ENCODE peak calls at places on chromosomes 1 and 21, in four cellular contexts. R is stimulated activated CD4-positive, alpha-beta T cell treated with anti-CD3 and anti-CD28 coated beads, Interleukin-1b, Interleukin-23, amount 100 ng/mL, for 1 hour; V is GM12891; F is transverse colon. P is an unnamed sample.
A peak's percentile ranks its signal among the peaks of the same experiment; 100 is the strongest.

GRCh38 chr1:119080586-119080985 is 59.9 kb downstream of the WARS2 start:
- DNase-seq in R (no peak), V (no peak), F (no peak), P (no peak)

GRCh38 chr1:205504311-205505075 is at the start of gene CDK18:
- DNase-seq in R (no peak), V (no peak), F (peak; percentile 91), P (peak; percentile 67)

GRCh38 chr21:28916150-28916893 is 76.4 kb downstream of the LTN1 start:
- DNase-seq in R (no peak), V (no peak), F (no peak), P (no peak)

GRCh38 chr1:178579095-178579494 is 66.2 kb downstream of the TEX35 start:
- DNase-seq in R (no peak), V (no peak), F (no peak), P (no peak)

GRCh38 chr1:169681094-169681493 is 30.3 kb downstream of the SELL start:
- DNase-seq in R (no peak), V (no peak), F (no peak), P (no peak)

GRCh38 chr1:207298666-207299065 is 22.8 kb upstream of the CD55 start:
- DNase-seq in R (no peak), V (no peak), F (no peak), P (no peak)

GRCh38 chr1:44698138-44698537 is 23.6 kb downstream of the ARMH1 start:
- DNase-seq in R (no peak), V (no peak), F (no peak), P (no peak)

GRCh38 chr21:21003701-21004100 is 5.5 kb downstream of the NCAM2 start:
- DNase-seq in R (no peak), V (no peak), F (no peak), P (no peak)

GRCh38 chr1:111110197-111110899 is 29.5 kb downstream of the DRAM2 start:
- DNase-seq in R (no peak), V (no peak), F (no peak), P (no peak)

GRCh38 chr1:214977133-214977532 is 105.4 kb upstream of the KCNK2 start:
- DNase-seq in R (no peak), V (no peak), F (no peak), P (no peak)

GRCh38 chr1:59699227-59699847 is 115.4 kb upstream of the HOOK1 start:
- DNase-seq in R (no peak), V (no peak), F (no peak), P (no peak)

GRCh38 chr21:28106370-28106890 is 886.2 kb downstream of the LTN1 start:
- DNase-seq in R (no peak), V (no peak), F (no peak), P (no peak)

GRCh38 chr1:17588048-17588781 is 48.7 kb downstream of the ARHGEF10L start:
- DNase-seq in R (no peak), V (no peak), F (peak; percentile 91), P (no peak)

GRCh38 chr1:212129781-212130180 is 94.2 kb downstream of the DTL start:
- DNase-seq in R (no peak), V (no peak), F (no peak), P (no peak)

GRCh38 chr1:109926662-109927300 is 16.1 kb downstream of the CSF1 start:
- DNase-seq in R (no peak), V (no peak), F (no peak), P (no peak)

GRCh38 chr1:47578862-47579419 is 141.1 kb downstream of the FOXD2 start:
- DNase-seq in R (no peak), V (no peak), F (no peak), P (no peak)

GRCh38 chr21:46001821-46002681 is 20.5 kb downstream of the COL6A1 start:
- DNase-seq in R (no peak), V (no peak), F (no peak), P (no peak)

GRCh38 chr1:186213225-186213607 is 161.8 kb downstream of the TPR start:
- DNase-seq in R (no peak), V (no peak), F (no peak), P (no peak)

GRCh38 chr1:227795732-227796131 is 19.7 kb upstream of the PRSS38 start:
- DNase-seq in R (no peak), V (no peak), F (no peak), P (no peak)

GRCh38 chr1:20349561-20349960 is 58.9 kb downstream of the VWA5B1 start:
- DNase-seq in R (no peak), V (no peak), F (no peak), P (no peak)

GRCh38 chr1:209655832-209656231 is 3.6 kb upstream of the LAMB3 start:
- DNase-seq in R (no peak), V (no peak), F (peak; percentile 46), P (no peak)

GRCh38 chr1:26858891-26859630 is 3.9 kb upstream of the SFN start:
- DNase-seq in R (no peak), V (no peak), F (no peak), P (no peak)

GRCh38 chr1:72397786-72398185 is 115.4 kb upstream of the NEGR1 start:
- DNase-seq in R (no peak), V (no peak), F (no peak), P (no peak)

GRCh38 chr1:8424539-8425116 is 106.7 kb downstream of the SLC45A1 start:
- DNase-seq in R (peak; percentile 18), V (no peak), F (peak; percentile 76), P (peak; percentile 27)

GRCh38 chr1:248820041-248820585 is 5.6 kb downstream of the SH3BP5L start:
- DNase-seq in R (no peak), V (no peak), F (no peak), P (no peak)

GRCh38 chr1:59484090-59484489 is 187.2 kb downstream of the FGGY start:
- DNase-seq in R (no peak), V (no peak), F (no peak), P (no peak)

GRCh38 chr1:162666006-162666645 is 33.9 kb downstream of the DDR2 start:
- DNase-seq in R (no peak), V (no peak), F (no peak), P (no peak)

GRCh38 chr1:207151920-207152319 is 47.9 kb downstream of the C4BPA start:
- DNase-seq in R (no peak), V (no peak), F (no peak), P (no peak)

GRCh38 chr1:23426828-23427227 is 2.3 kb upstream of the TCEA3 start:
- DNase-seq in R (no peak), V (no peak), F (peak; percentile 38), P (no peak)

GRCh38 chr1:84442256-84442655 is 36.8 kb upstream of the RPF1 start:
- DNase-seq in R (no peak), V (peak; percentile 15), F (no peak), P (no peak)

GRCh38 chr1:23026573-23026972 is 7.3 kb downstream of the KDM1A start:
- DNase-seq in R (no peak), V (no peak), F (no peak), P (no peak)

GRCh38 chr1:18642278-18643095 is 11.8 kb downstream of the PAX7 start:
- DNase-seq in R (no peak), V (no peak), F (no peak), P (no peak)

GRCh38 chr1:210730023-210730422 is 401.3 kb downstream of the HHAT start:
- DNase-seq in R (no peak), V (no peak), F (no peak), P (no peak)